ENCODE peak calls at places on chromosomes 13 and 19, in seven cellular contexts. One of them, this sample, is unnamed.
A peak's percentile ranks its signal among the peaks of the same experiment; 100 is the strongest.

GRCh38 chr13:35916186-35916585 is 215.0 kb downstream of the DCLK1 start:
- DNase-seq in endothelial cell: no peak
- DNase-seq in Caco-2: no peak
- DNase-seq in endodermal cell: no peak
- DNase-seq in neural crest cell: no peak
- DNase-seq in A549: no peak
- DNase-seq in adrenal gland: no peak
- DNase-seq in this sample: no peak

GRCh38 chr13:112486386-112487126 is 101.4 kb downstream of the TUBGCP3 start:
- DNase-seq in endothelial cell: no peak
- DNase-seq in Caco-2: no peak
- DNase-seq in endodermal cell: no peak
- DNase-seq in neural crest cell: no peak
- DNase-seq in A549: no peak
- DNase-seq in adrenal gland: no peak
- DNase-seq in this sample: no peak

GRCh38 chr19:12098040-12098439 is 33.5 kb downstream of the ZNF844 start:
- DNase-seq in endothelial cell: no peak
- DNase-seq in Caco-2: no peak
- DNase-seq in endodermal cell: no peak
- DNase-seq in neural crest cell: no peak
- DNase-seq in A549: no peak
- DNase-seq in adrenal gland: no peak
- DNase-seq in this sample: no peak

GRCh38 chr13:75617230-75617629 is 18.9 kb upstream of the LMO7 start:
- DNase-seq in endothelial cell: no peak
- DNase-seq in Caco-2: no peak
- DNase-seq in endodermal cell: no peak
- DNase-seq in neural crest cell: no peak
- DNase-seq in A549: no peak
- DNase-seq in adrenal gland: no peak
- DNase-seq in this sample: no peak

GRCh38 chr13:110683203-110683883 is 22.6 kb downstream of the CARS2 start:
- DNase-seq in endothelial cell: no peak
- DNase-seq in Caco-2: peak; percentile 29
- DNase-seq in endodermal cell: no peak
- DNase-seq in neural crest cell: no peak
- DNase-seq in A549: peak; percentile 49
- DNase-seq in adrenal gland: no peak
- DNase-seq in this sample: no peak

GRCh38 chr19:35126624-35126959 is 8.3 kb downstream of the LGI4 start:
- DNase-seq in endothelial cell: no peak
- DNase-seq in Caco-2: no peak
- DNase-seq in endodermal cell: no peak
- DNase-seq in neural crest cell: no peak
- DNase-seq in A549: no peak
- DNase-seq in adrenal gland: no peak
- DNase-seq in this sample: peak; percentile 38

GRCh38 chr19:12783226-12783848 is 7.9 kb upstream of the JUNB start:
- DNase-seq in endothelial cell: no peak
- DNase-seq in Caco-2: no peak
- DNase-seq in endodermal cell: peak; percentile 58
- DNase-seq in neural crest cell: no peak
- DNase-seq in A549: peak; percentile 47
- DNase-seq in adrenal gland: no peak
- DNase-seq in this sample: no peak

GRCh38 chr19:18644144-18645034 is 7.6 kb downstream of the KLHL26 start:
- DNase-seq in endothelial cell: no peak
- DNase-seq in Caco-2: no peak
- DNase-seq in endodermal cell: no peak
- DNase-seq in neural crest cell: no peak
- DNase-seq in A549: no peak
- DNase-seq in adrenal gland: peak; percentile 31
- DNase-seq in this sample: no peak

GRCh38 chr19:48614436-48615144 is at the start of gene FAM83E:
- DNase-seq in endothelial cell: no peak
- DNase-seq in Caco-2: peak; percentile 50
- DNase-seq in endodermal cell: peak; percentile 91
- DNase-seq in neural crest cell: no peak
- DNase-seq in A549: peak; percentile 61
- DNase-seq in adrenal gland: peak; percentile 42
- DNase-seq in this sample: no peak

GRCh38 chr13:37616131-37616530 is 17.6 kb upstream of the POSTN start:
- DNase-seq in endothelial cell: no peak
- DNase-seq in Caco-2: no peak
- DNase-seq in endodermal cell: no peak
- DNase-seq in neural crest cell: no peak
- DNase-seq in A549: no peak
- DNase-seq in adrenal gland: no peak
- DNase-seq in this sample: no peak

GRCh38 chr13:107367258-107367657 is 799.3 kb upstream of the ARGLU1 start:
- DNase-seq in endothelial cell: no peak
- DNase-seq in Caco-2: no peak
- DNase-seq in endodermal cell: no peak
- DNase-seq in neural crest cell: no peak
- DNase-seq in A549: no peak
- DNase-seq in adrenal gland: no peak
- DNase-seq in this sample: no peak

GRCh38 chr19:50873056-50873455 is at the start of gene KLK2:
- DNase-seq in endothelial cell: no peak
- DNase-seq in Caco-2: no peak
- DNase-seq in endodermal cell: no peak
- DNase-seq in neural crest cell: no peak
- DNase-seq in A549: no peak
- DNase-seq in adrenal gland: no peak
- DNase-seq in this sample: no peak

GRCh38 chr19:50875795-50876422 is 2.7 kb downstream of the KLK2 start:
- DNase-seq in endothelial cell: no peak
- DNase-seq in Caco-2: no peak
- DNase-seq in endodermal cell: no peak
- DNase-seq in neural crest cell: no peak
- DNase-seq in A549: no peak
- DNase-seq in adrenal gland: no peak
- DNase-seq in this sample: no peak

GRCh38 chr19:50874185-50874584 is 946 bp downstream of the KLK2 start:
- DNase-seq in endothelial cell: no peak
- DNase-seq in Caco-2: no peak
- DNase-seq in endodermal cell: no peak
- DNase-seq in neural crest cell: no peak
- DNase-seq in A549: no peak
- DNase-seq in adrenal gland: no peak
- DNase-seq in this sample: no peak

GRCh38 chr19:50869479-50869878 is 3.8 kb upstream of the KLK2 start:
- DNase-seq in endothelial cell: no peak
- DNase-seq in Caco-2: no peak
- DNase-seq in endodermal cell: no peak
- DNase-seq in neural crest cell: no peak
- DNase-seq in A549: no peak
- DNase-seq in adrenal gland: no peak
- DNase-seq in this sample: no peak

DNA sequence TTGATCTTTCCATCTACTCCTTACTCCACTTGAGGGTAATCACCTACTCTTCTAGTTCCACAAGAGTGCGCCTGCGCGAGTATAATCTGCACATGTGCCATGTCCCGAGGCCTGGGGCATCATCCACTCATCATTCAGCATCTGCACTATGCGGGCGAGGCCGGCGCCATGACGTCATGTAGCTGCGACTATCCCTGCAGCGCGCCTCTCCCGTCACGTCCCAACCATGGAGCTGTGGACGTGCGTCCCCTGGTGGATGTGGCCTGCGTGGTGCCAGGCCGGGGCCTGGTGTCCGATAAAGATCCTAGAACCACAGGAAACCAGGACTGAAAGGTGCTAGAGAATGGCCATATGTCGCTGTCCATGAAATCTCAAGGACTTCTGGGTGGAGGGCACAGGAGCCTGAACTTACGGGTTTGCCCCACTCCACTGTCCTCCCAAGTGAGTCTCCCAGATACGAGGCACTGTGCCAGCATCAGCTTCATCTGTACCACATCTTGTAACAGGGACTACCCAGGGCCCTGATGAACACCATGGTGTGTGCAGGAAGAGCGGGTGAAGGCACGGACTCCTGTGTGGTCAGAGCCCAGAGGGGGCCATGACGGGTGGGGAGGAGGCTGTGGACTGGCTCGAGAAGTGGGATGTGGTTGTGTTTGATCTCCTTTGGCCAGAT is 2.7 kb upstream of the KLK2 start:
- DNase-seq in endothelial cell: no peak
- DNase-seq in Caco-2: no peak
- DNase-seq in endodermal cell: peak; percentile 75
- DNase-seq in neural crest cell: no peak
- DNase-seq in A549: peak; percentile 90
- DNase-seq in adrenal gland: no peak
- DNase-seq in this sample: no peak
- TF ChIP-seq CTCF in endothelial cell: no peak
- TF ChIP-seq CTCF in Caco-2: no peak
- TF ChIP-seq CTCF in endodermal cell: peak; percentile 65
- TF ChIP-seq CTCF in neural crest cell: no peak
- TF ChIP-seq CTCF in A549: peak; percentile 28
- TF ChIP-seq CTCF in adrenal gland: no peak
- TF ChIP-seq CTCF in this sample: no peak

DNA sequence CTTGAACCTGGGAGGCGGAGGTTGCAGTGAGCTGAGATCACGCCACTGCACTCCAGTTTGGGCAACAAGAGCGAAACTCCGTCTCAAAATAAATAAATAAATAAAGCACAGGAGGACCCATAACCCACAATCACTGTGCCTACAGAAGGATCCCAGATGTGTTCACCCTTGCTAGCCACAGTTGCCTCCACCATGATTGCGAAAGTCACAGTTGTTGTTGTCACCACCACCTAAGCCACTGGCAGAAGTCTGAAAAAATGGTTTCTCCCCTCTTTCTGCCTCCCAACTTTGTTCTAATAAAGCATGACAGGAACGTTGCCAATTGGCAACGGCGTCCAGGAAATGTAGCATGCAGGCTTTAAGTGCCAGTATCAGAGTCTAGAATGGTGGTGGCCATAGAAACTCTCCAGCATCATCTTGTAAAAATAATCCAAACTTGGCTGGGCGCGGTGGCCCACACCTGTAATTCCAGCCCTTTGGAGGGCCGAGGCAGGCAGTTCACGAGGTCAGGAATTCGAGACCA is 2.2 kb upstream of the EPS15L1 start:
- DNase-seq in endothelial cell: no peak
- DNase-seq in Caco-2: no peak
- DNase-seq in endodermal cell: no peak
- DNase-seq in neural crest cell: no peak
- DNase-seq in A549: no peak
- DNase-seq in adrenal gland: no peak
- DNase-seq in this sample: no peak
- TF ChIP-seq CTCF in endothelial cell: no peak
- TF ChIP-seq CTCF in Caco-2: no peak
- TF ChIP-seq CTCF in endodermal cell: no peak
- TF ChIP-seq CTCF in neural crest cell: no peak
- TF ChIP-seq CTCF in A549: no peak
- TF ChIP-seq CTCF in adrenal gland: no peak
- TF ChIP-seq CTCF in this sample: no peak

DNA sequence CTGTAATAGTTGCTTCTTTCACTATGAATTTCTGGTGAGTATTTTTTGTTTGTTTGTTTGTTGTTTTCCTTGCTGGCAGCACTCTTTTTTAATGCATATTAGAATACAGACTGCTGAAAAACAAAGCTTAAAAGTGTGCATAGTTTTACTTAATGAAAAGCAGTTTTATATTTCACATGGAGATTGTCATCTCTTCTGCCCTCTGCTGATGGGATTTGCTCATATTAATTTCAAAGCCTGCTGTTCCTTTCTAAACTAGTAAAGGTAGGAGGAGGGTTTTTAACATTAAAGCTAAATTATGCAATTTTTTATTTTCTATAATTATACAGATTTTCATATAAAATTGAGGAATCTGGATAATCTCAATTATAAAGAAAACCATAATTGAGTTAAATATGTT is 692.6 kb upstream of the SLITRK1 start:
- DNase-seq in endothelial cell: no peak
- DNase-seq in Caco-2: no peak
- DNase-seq in endodermal cell: no peak
- DNase-seq in neural crest cell: no peak
- DNase-seq in A549: peak; percentile 0
- DNase-seq in adrenal gland: no peak
- DNase-seq in this sample: no peak
- TF ChIP-seq CTCF in endothelial cell: no peak
- TF ChIP-seq CTCF in Caco-2: peak; percentile 17
- TF ChIP-seq CTCF in endodermal cell: peak; percentile 41
- TF ChIP-seq CTCF in neural crest cell: peak; percentile 60
- TF ChIP-seq CTCF in A549: no peak
- TF ChIP-seq CTCF in adrenal gland: no peak
- TF ChIP-seq CTCF in this sample: no peak

GRCh38 chr13:50909605-50910482 is at the start of gene RNASEH2B:
- DNase-seq in endothelial cell: peak; percentile 51
- DNase-seq in Caco-2: peak; percentile 91
- DNase-seq in endodermal cell: peak; percentile 89
- DNase-seq in neural crest cell: peak; percentile 50
- DNase-seq in A549: peak; percentile 70
- DNase-seq in adrenal gland: peak; percentile 67
- DNase-seq in this sample: peak; percentile 71
- TF ChIP-seq CTCF in endothelial cell: no peak
- TF ChIP-seq CTCF in Caco-2: no peak
- TF ChIP-seq CTCF in endodermal cell: peak; percentile 21
- TF ChIP-seq CTCF in neural crest cell: no peak
- TF ChIP-seq CTCF in A549: no peak
- TF ChIP-seq CTCF in adrenal gland: no peak
- TF ChIP-seq CTCF in this sample: no peak

DNA sequence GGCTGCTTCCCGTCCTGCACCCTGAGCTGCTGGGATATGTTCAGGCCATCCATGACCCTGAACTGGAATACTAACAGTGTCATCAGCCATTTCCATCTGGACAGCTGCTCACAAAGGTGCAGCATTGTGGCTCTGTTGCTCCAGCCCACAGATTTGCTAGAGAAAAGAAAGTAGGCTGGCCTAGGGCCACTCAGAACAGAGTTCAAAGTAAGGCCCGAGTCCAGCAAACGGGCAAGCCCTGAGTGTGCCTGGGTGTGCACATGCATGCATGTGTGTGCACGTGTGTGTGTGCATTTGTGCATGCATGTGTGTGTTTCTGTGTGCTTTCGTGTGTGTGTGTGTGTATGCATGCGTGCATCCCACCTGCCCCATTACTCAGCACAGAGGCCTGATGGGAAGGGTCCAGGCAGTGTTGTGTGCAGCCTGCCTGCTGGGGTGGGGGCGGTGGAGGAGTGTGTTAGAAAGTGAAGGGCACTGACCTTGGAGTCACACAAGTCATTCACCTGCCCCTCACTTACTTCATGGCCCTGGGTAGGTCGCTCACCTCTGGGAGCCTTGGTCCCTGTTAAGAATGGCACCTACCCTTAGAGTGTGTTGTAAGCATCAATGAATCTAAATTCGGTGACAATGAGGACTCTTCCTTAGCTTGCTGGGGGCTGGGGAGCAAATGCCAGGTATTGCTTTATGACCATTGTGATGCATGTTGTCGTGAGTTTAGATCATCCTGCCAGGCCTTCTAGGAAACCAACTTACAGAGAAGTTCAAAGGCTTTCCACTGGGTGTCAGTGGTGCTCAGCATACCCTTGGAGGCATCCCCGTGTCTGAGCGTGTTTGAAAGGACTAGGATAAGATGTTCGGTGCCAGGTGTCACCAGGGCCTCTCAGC is 53.2 kb downstream of the GPR12 start:
- DNase-seq in endothelial cell: peak; percentile 69
- DNase-seq in Caco-2: peak; percentile 61
- DNase-seq in endodermal cell: peak; percentile 88
- DNase-seq in neural crest cell: peak; percentile 41
- DNase-seq in A549: peak; percentile 51
- DNase-seq in adrenal gland: peak; percentile 61
- DNase-seq in this sample: peak; percentile 47
- TF ChIP-seq CTCF in endothelial cell: peak; percentile 40
- TF ChIP-seq CTCF in Caco-2: peak; percentile 81
- TF ChIP-seq CTCF in endodermal cell: peak; percentile 85
- TF ChIP-seq CTCF in neural crest cell: peak; percentile 79
- TF ChIP-seq CTCF in A549: peak; percentile 37
- TF ChIP-seq CTCF in adrenal gland: peak; percentile 61
- TF ChIP-seq CTCF in this sample: peak; percentile 59